ENCODE peak calls at places on chromosomes 3 and 15, in eight cellular contexts. Q is IMR-90; U is MG63; J is heart left ventricle; L is CD8-positive, alpha-beta memory T cell; R is tibial artery; K is aorta; C is lower lobe of right lung. H is an unnamed sample.

GRCh38 chr3:105093371-105093770 is 273.3 kb upstream of the ALCAM start:
- DNase-seq in J (no peak), K (no peak), Q (no peak), R (no peak), L (no peak), C (no peak), U (no peak), H (no peak)

GRCh38 chr3:45817788-45818523 is 21.6 kb upstream of the SLC6A20 start:
- DNase-seq in L (no peak), C (peak; percentile 53), U (peak; percentile 77), J (peak; percentile 20), Q (peak; percentile 99), R (peak; percentile 70), K (no peak), H (no peak)

GRCh38 chr3:38315488-38316230 is 30.9 kb upstream of the XYLB start:
- DNase-seq in K (no peak), C (no peak), R (no peak), J (no peak), U (no peak), Q (no peak), L (no peak), H (no peak)

GRCh38 chr3:150763841-150764483 is 993 bp upstream of the SIAH2 start:
- DNase-seq in J (peak; percentile 68), C (peak; percentile 84), K (peak; percentile 90), U (peak; percentile 80), Q (peak; percentile 54), R (peak; percentile 58), L (peak; percentile 37), H (no peak)

GRCh38 chr3:128133273-128133883 is 9.8 kb upstream of the RUVBL1 start:
- DNase-seq in U (peak; percentile 40), C (no peak), R (no peak), J (no peak), L (peak; percentile 38), Q (peak; percentile 70), K (no peak), H (peak; percentile 41)

GRCh38 chr3:172517859-172518466 is 5.3 kb downstream of the TNFSF10 start:
- DNase-seq in C (no peak), U (no peak), R (no peak), L (no peak), K (no peak), Q (no peak), J (no peak), H (no peak)

GRCh38 chr3:45712434-45713110 is 23.4 kb downstream of the SACM1L start:
- DNase-seq in J (no peak), U (no peak), R (no peak), C (no peak), Q (no peak), K (no peak), L (no peak), H (no peak)

GRCh38 chr3:40120816-40121215 is 188.7 kb upstream of the EIF1B start:
- DNase-seq in Q (no peak), K (no peak), L (no peak), C (no peak), U (peak; percentile 62), J (no peak), R (no peak), H (no peak)

GRCh38 chr3:59502806-59503205 is 453.0 kb upstream of the CFAP20DC start:
- DNase-seq in J (no peak), C (no peak), L (no peak), Q (peak; percentile 95), R (no peak), U (peak; percentile 73), K (no peak), H (no peak)

GRCh38 chr15:58909616-58910015 is 23.9 kb downstream of the SLTM start:
- DNase-seq in R (no peak), U (no peak), Q (peak; percentile 35), L (no peak), C (no peak), K (no peak), J (no peak), H (no peak)

GRCh38 chr3:143604849-143605660 is 243.2 kb downstream of the SLC9A9 start:
- DNase-seq in K (no peak), U (no peak), Q (no peak), L (no peak), R (no peak), C (no peak), J (no peak), H (no peak)

GRCh38 chr3:2154596-2154995 is 55.9 kb downstream of the CNTN4 start:
- DNase-seq in L (no peak), K (no peak), J (no peak), R (no peak), C (no peak), U (no peak), Q (no peak), H (no peak)

GRCh38 chr15:55552926-55553325 is 35.2 kb downstream of the PYGO1 start:
- DNase-seq in C (peak; percentile 50), R (no peak), K (peak; percentile 77), U (no peak), L (no peak), Q (peak; percentile 83), J (peak; percentile 63), H (no peak)

GRCh38 chr15:58947179-58947578 is 13.7 kb upstream of the SLTM start:
- DNase-seq in U (peak; percentile 12), J (no peak), L (no peak), Q (no peak), C (no peak), R (no peak), K (no peak), H (no peak)

GRCh38 chr15:67720556-67721175 is 104.6 kb upstream of the SKOR1 start:
- DNase-seq in J (no peak), L (no peak), C (no peak), Q (no peak), U (no peak), R (no peak), K (no peak), H (no peak)

GRCh38 chr15:43194775-43195174 is 9.6 kb downstream of the CCNDBP1 start:
- DNase-seq in Q (peak; percentile 38), L (no peak), C (no peak), R (no peak), U (no peak), K (no peak), J (no peak), H (no peak)
- H3K36me3 ChIP-seq in Q (peaks cover 28% of the 10 kb centered on the region), L (peaks cover 50% of the 10 kb centered on the region), C (peaks cover 82% of the 10 kb centered on the region), R (peaks cover 86% of the 10 kb centered on the region), U (peaks cover 60% of the 10 kb centered on the region), K (peaks cover 8% of the 10 kb centered on the region), J (peaks cover 79% of the 10 kb centered on the region), H (peaks cover 65% of the 10 kb centered on the region)

GRCh38 chr3:120393761-120394160 is 44.6 kb upstream of the LRRC58 start:
- DNase-seq in R (no peak), Q (no peak), J (no peak), K (no peak), C (no peak), U (no peak), L (no peak), H (no peak)

GRCh38 chr3:120394343-120394742 is 45.2 kb upstream of the LRRC58 start:
- DNase-seq in J (no peak), R (no peak), U (no peak), K (no peak), Q (no peak), C (no peak), L (no peak), H (no peak)

GRCh38 chr3:120399372-120399771 is 50.2 kb upstream of the LRRC58 start:
- DNase-seq in L (no peak), U (no peak), R (no peak), K (no peak), C (no peak), J (no peak), Q (no peak), H (no peak)

GRCh38 chr3:120393252-120393651 is 44.1 kb upstream of the LRRC58 start:
- DNase-seq in Q (peak; percentile 21), L (no peak), U (no peak), C (no peak), K (no peak), R (no peak), J (no peak), H (no peak)

GRCh38 chr3:120396469-120396868 is 47.3 kb upstream of the LRRC58 start:
- DNase-seq in J (no peak), U (no peak), Q (no peak), K (no peak), R (no peak), L (no peak), C (no peak), H (no peak)
- H3K36me3 ChIP-seq in J (peaks cover 64% of the 10 kb centered on the region), U (peaks cover 82% of the 10 kb centered on the region), Q (peaks cover 65% of the 10 kb centered on the region), K (peaks cover 24% of the 10 kb centered on the region), R (peaks cover 79% of the 10 kb centered on the region), L (no peaks in the 10 kb centered on the region), C (peaks cover 72% of the 10 kb centered on the region), H (no peaks in the 10 kb centered on the region)

DNA sequence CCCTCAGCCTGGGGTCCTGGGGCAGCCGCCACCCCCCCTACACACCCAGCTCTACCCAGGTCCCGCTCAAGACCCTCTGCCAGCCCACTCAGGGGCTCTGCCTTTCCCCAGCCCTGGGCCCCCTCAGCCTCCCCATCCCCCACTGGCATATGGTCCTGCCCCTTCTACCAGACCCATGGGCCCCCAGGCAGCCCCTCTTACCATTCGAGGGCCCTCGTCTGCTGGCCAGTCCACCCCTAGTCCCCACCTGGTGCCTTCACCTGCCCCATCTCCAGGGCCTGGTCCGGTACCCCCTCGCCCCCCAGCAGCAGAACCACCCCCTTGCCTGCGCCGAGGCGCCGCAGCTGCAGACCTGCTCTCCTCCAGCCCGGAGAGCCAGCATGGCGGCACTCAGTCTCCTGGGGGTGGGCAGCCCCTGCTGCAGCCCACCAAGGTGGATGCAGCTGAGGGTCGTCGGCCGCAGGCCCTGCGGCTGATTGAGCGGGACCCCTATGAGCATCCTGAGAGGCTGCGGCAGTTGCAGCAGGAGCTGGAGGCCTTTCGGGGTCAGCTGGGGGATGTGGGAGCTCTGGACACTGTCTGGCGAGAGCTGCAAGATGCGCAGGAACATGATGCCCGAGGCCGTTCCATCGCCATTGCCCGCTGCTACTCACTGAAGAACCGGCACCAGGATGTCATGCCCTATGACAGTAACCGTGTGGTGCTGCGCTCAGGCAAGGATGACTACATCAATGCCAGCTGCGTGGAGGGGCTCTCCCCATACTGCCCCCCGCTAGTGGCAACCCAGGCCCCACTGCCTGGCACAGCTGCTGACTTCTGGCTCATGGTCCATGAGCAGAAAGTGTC is 30.2 kb downstream of the PTPN23 start:
- DNase-seq in Q (no peak), C (no peak), K (no peak), R (no peak), U (no peak), J (no peak), L (no peak), H (no peak)
- H3K36me3 ChIP-seq in Q (peaks cover 81% of the 10 kb centered on the region), C (peaks cover 94% of the 10 kb centered on the region), K (no peaks in the 10 kb centered on the region), R (peaks cover 100% of the 10 kb centered on the region), U (peaks cover 4% of the 10 kb centered on the region), J (peaks cover 97% of the 10 kb centered on the region), L (peaks cover 30% of the 10 kb centered on the region), H (peaks cover 66% of the 10 kb centered on the region)

GRCh38 chr3:4685673-4686345 is 192.7 kb downstream of the ITPR1 start:
- DNase-seq in L (no peak), K (no peak), U (no peak), R (no peak), J (no peak), Q (no peak), C (no peak), H (no peak)

GRCh38 chr3:4681301-4681700 is 188.2 kb downstream of the ITPR1 start:
- DNase-seq in U (no peak), K (no peak), J (no peak), C (no peak), Q (no peak), L (no peak), R (no peak), H (no peak)

GRCh38 chr3:4686619-4687018 is 193.5 kb downstream of the ITPR1 start:
- DNase-seq in K (no peak), L (no peak), U (no peak), C (no peak), R (no peak), Q (no peak), J (no peak), H (no peak)

GRCh38 chr3:4684976-4685375 is 191.8 kb downstream of the ITPR1 start:
- DNase-seq in R (no peak), K (no peak), L (no peak), J (no peak), C (no peak), U (no peak), Q (no peak), H (no peak)

GRCh38 chr3:4684117-4684516 is 191.0 kb downstream of the ITPR1 start:
- DNase-seq in U (no peak), C (no peak), Q (no peak), R (no peak), J (no peak), K (no peak), L (no peak), H (no peak)
- H3K36me3 ChIP-seq in U (no peaks in the 10 kb centered on the region), C (peaks cover 61% of the 10 kb centered on the region), Q (peaks cover 3% of the 10 kb centered on the region), R (peaks cover 97% of the 10 kb centered on the region), J (peaks cover 90% of the 10 kb centered on the region), K (peaks cover 18% of the 10 kb centered on the region), L (peaks cover 34% of the 10 kb centered on the region), H (peaks cover 51% of the 10 kb centered on the region)

H was measured in CD4-positive, alpha-beta memory T cell.